ENCODE peak calls at places on chromosomes 16 and 17, in eight cellular contexts. R, W, S, C, Z, U, J and B are unnamed samples.

GRCh38 chr17:30346211-30346831 is 12.5 kb upstream of the TMIGD1 start:
- DNase-seq in S (no peak), J (no peak), C (no peak), Z (no peak), R (no peak), W (no peak), U (no peak), B (no peak)

GRCh38 chr16:81429045-81429521 is 15.5 kb upstream of the CMIP start:
- DNase-seq in S (no peak), W (peak), C (peak), Z (no peak), R (peak), J (peak), U (no peak), B (peak)

GRCh38 chr16:29915590-29916247 is 10.3 kb downstream of the KCTD13 start:
- DNase-seq in S (no peak), J (no peak), R (no peak), C (no peak), W (no peak), Z (no peak), U (no peak), B (no peak)

GRCh38 chr16:65392831-65393565 is 271.1 kb upstream of the CDH11 start:
- DNase-seq in R (no peak), U (no peak), J (no peak), S (no peak), C (no peak), W (no peak), Z (no peak), B (no peak)

GRCh38 chr16:27738596-27738995 is 188.7 kb downstream of the KATNIP start:
- DNase-seq in U (no peak), J (no peak), C (no peak), W (no peak), Z (no peak), S (no peak), R (no peak), B (no peak)

GRCh38 chr17:7486181-7486580 is 2.0 kb downstream of the POLR2A start:
- DNase-seq in S (peak), U (no peak), R (peak), Z (no peak), W (no peak), C (no peak), J (no peak), B (no peak)

GRCh38 chr17:17976931-17977570 is 4.4 kb downstream of the DRC3 start:
- DNase-seq in R (no peak), W (no peak), Z (no peak), C (no peak), U (no peak), J (no peak), S (no peak), B (no peak)

GRCh38 chr16:30494709-30495108 is 22.2 kb downstream of the ITGAL start:
- DNase-seq in S (no peak), W (no peak), Z (no peak), R (no peak), U (no peak), J (no peak), C (no peak), B (no peak)

GRCh38 chr16:82630219-82630618 is 3.5 kb downstream of the CDH13 start:
- DNase-seq in W (no peak), R (peak), S (no peak), C (no peak), J (no peak), Z (no peak), U (no peak), B (no peak)

GRCh38 chr16:84616515-84616914 is 1.4 kb downstream of the COTL1 start:
- DNase-seq in J (peak), R (no peak), S (no peak), Z (no peak), C (no peak), W (no peak), U (no peak), B (peak)

GRCh38 chr16:17827313-17827712 is 356.6 kb upstream of the XYLT1 start:
- DNase-seq in R (peak), C (no peak), Z (no peak), J (no peak), U (no peak), W (no peak), S (no peak), B (no peak)

DNA sequence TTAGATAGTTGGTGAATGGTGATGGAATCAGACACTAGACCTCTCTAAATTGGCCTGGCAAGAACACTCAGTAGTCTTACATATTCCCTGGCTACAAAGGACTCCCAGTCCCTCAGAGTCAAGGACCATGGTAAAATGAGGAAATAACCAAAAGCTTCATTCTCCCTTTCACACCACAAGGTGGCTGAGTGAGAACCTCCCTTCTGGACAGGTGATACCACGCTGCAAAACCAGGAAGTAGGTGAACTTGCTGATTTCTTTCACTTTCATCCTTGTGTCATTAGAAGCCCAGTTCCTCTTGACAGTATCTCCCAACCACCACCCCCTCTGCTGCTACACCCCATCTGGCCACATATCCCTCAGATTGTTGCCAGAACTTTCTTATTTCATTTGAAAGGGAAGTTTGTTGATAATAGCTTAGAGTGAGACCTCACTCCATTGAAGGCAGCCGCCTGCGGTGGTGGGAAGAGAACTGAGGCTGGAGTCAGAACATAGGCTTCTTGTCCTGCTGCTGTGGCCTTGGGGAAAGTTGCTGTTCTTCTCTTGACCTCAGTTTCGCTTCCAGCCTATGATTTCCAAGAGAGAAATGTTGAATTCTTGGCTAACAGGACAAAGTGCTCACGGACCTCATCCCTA is 290.6 kb upstream of the CCL2 start:
- DNase-seq in U (no peak), J (peak), R (no peak), Z (no peak), S (no peak), W (peak), C (no peak), B (peak)
- TF ChIP-seq CTCF in U (no peak), J (peak), R (no peak), Z (no peak), S (no peak), W (no peak), C (no peak), B (no peak)

GRCh38 chr16:53489754-53490153 is 13.3 kb downstream of the AKTIP start:
- DNase-seq in U (no peak), S (no peak), C (no peak), W (no peak), J (no peak), Z (no peak), R (no peak), B (no peak)

GRCh38 chr16:53498984-53499383 is 4.0 kb downstream of the AKTIP start:
- DNase-seq in Z (no peak), S (no peak), U (no peak), W (no peak), C (no peak), R (no peak), J (no peak), B (no peak)

GRCh38 chr16:53492499-53492898 is 10.5 kb downstream of the AKTIP start:
- DNase-seq in Z (no peak), S (no peak), J (no peak), C (no peak), U (no peak), W (no peak), R (no peak), B (no peak)

GRCh38 chr16:53495325-53495724 is 7.7 kb downstream of the AKTIP start:
- DNase-seq in W (no peak), Z (no peak), U (no peak), S (no peak), J (no peak), R (no peak), C (no peak), B (no peak)
- TF ChIP-seq CTCF in W (peak), Z (no peak), U (no peak), S (no peak), J (no peak), R (peak), C (peak), B (no peak)

DNA sequence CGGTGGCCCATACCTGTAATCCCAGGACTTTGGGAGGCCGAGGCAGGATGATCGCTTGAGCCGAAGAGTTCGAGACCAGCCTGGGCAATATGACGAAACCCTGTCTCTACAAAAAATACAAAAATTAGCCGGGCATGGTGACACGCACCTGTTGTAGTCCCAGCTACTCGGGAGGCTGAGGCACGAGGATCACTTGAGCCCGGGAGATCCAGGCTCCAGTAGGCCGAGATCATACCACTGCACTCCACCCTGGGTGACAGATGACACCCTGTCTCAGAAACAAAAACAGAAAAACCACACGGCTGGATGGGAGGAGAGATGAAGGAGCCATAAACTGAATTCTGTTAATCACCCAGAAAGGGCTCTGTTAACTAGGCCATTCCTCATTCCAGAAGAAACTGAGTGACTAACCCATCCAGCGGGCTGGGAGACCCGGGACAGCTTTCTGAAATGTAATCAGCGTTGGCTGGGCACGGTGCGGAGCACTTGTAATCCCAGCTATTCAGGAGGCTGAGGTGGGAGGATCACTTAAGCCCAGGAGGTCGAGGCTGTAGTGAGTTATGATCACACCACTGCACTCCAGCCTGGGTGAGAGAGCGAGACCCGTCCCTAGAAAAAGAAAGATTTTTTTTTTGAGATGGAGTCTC is 641 bp upstream of the NT5C3B start:
- DNase-seq in R (no peak), Z (no peak), J (no peak), C (no peak), U (no peak), W (no peak), S (no peak), B (no peak)
- TF ChIP-seq CTCF in R (no peak), Z (no peak), J (no peak), C (no peak), U (no peak), W (no peak), S (no peak), B (no peak)

GRCh38 chr16:67525176-67525860 is 3.3 kb upstream of the RIPOR1 start:
- DNase-seq in C (no peak), Z (no peak), J (no peak), S (no peak), U (no peak), W (no peak), R (peak), B (no peak)
- TF ChIP-seq CTCF in C (no peak), Z (no peak), J (no peak), S (peak), U (no peak), W (no peak), R (peak), B (no peak)

GRCh38 chr17:51630101-51630671 is 369.8 kb downstream of the UTP18 start:
- DNase-seq in R (no peak), W (no peak), S (no peak), U (no peak), Z (no peak), J (no peak), C (no peak), B (no peak)
- TF ChIP-seq CTCF in R (no peak), W (no peak), S (no peak), U (no peak), Z (no peak), J (no peak), C (no peak), B (no peak)

GRCh38 chr16:85718682-85719081 is 29.9 kb upstream of the GINS2 start:
- DNase-seq in W (peak), Z (no peak), S (no peak), C (no peak), U (no peak), J (peak), R (no peak), B (no peak)
- TF ChIP-seq CTCF in W (peak), Z (no peak), S (peak), C (peak), U (no peak), J (peak), R (peak), B (no peak)

DNA sequence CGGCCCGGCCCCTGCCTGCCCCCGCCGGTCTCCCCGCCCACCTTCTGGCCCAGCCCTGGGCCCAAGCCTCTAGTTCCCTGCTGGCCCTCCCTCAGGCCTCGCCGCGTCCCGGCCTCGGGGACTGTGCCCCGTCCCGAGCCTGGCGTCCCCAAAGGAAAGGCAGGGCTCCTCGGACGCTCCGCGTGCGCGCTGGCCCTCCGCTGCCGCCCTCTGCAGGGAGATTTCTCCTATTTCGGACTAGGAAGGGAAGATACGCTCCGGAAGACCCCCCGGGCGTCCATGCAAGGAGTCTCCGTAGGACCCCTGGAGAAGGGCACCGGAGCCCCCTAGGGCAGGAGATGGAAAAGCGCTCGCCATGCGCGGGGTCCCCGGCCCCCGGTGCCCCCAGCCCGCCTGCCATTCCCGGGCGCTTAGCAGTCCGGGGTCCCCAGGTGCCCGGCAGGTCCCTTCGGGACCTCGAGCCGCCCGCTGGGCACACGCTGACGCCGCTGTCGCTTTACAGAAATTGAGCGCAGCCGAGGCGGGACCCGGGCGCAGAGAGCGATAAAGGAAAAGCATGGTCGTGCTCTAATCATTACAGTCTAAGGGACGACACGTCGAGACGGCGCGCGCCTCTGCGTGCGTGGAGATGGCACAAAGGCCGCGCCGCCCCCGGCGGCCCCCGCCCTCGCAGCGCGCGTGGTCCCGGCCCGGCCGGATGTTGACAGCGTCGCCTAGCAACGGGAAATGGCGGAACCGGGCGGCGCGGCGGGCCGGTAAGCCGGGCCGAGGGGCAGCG is at the start of gene CCDC40:
- DNase-seq in S (no peak), Z (peak), J (peak), C (peak), R (peak), U (peak), W (peak), B (peak)
- TF ChIP-seq CTCF in S (no peak), Z (no peak), J (no peak), C (no peak), R (peak), U (no peak), W (no peak), B (no peak)

GRCh38 chr17:49409066-49409465 is 5.6 kb downstream of the PHB1 start:
- DNase-seq in W (no peak), J (peak), U (no peak), Z (peak), R (no peak), C (no peak), S (no peak), B (no peak)

GRCh38 chr17:49404906-49405305 is 9.8 kb downstream of the PHB1 start:
- DNase-seq in S (no peak), R (peak), J (no peak), C (no peak), Z (peak), U (no peak), W (no peak), B (no peak)

GRCh38 chr17:49404371-49404770 is 10.3 kb downstream of the PHB1 start:
- DNase-seq in J (no peak), Z (peak), U (no peak), R (no peak), W (no peak), S (no peak), C (no peak), B (peak)

GRCh38 chr17:49407981-49408501 is 6.6 kb downstream of the PHB1 start:
- DNase-seq in R (peak), S (no peak), W (peak), J (peak), Z (peak), C (peak), U (peak), B (peak)

DNA sequence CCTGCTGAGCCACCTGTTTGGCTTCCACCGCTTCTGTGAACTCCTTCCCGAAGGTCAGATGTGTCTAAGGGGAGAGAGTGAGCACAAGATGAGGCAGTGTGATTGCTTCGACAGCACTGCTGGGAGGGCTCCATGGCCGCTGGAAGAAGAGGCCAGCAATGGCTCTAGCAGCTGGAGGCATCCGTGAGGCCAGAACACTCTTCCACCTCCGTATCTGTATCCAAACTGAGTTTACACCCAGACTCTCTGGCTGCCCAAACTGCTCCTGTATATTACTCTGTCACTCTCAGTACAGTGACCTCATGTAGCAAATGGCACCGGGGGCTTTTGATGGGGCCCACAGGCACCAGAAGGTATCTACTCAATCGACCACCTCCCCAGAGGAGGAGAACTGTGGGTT is 7.9 kb downstream of the PHB1 start:
- DNase-seq in U (no peak), Z (peak), R (no peak), W (no peak), S (no peak), J (no peak), C (no peak), B (no peak)
- TF ChIP-seq CTCF in U (no peak), Z (no peak), R (no peak), W (no peak), S (no peak), J (no peak), C (no peak), B (no peak)

GRCh38 chr17:42071810-42072209 is 21.4 kb upstream of the C17orf113 start:
- DNase-seq in W (no peak), Z (no peak), U (no peak), C (no peak), R (no peak), S (no peak), J (no peak), B (peak)
- TF ChIP-seq CTCF in W (no peak), Z (no peak), U (no peak), C (no peak), R (no peak), S (no peak), J (no peak), B (no peak)